ENCODE peak calls at places on chromosomes 2 and 18, in seven cellular contexts. V is HEK293T, I is GM19239, Q is EH, X is AG04450, L is H7, O is posterior cingulate gyrus. D is an unnamed sample.

GRCh38 chr2:210502997-210503621 is 26.6 kb upstream of the LANCL1 start:
- DNase-seq in V (peak), I (peak), Q (peak), X (peak), L (peak), O (no peak), D (peak)

GRCh38 chr2:8268172-8268783 is 413.6 kb upstream of the ID2 start:
- DNase-seq in V (no peak), I (no peak), Q (peak), X (no peak), L (no peak), O (peak), D (peak)

GRCh38 chr2:126719191-126720030 is 63.5 kb downstream of the GYPC start:
- DNase-seq in V (no peak), I (no peak), Q (no peak), X (no peak), L (no peak), O (no peak), D (no peak)

GRCh38 chr2:216694201-216694825 is 1.0 kb downstream of the IGFBP5 start:
- DNase-seq in V (peak), I (no peak), Q (peak), X (no peak), L (peak), O (peak), D (no peak)

GRCh38 chr2:118614856-118615255 is 232.6 kb downstream of the EN1 start:
- DNase-seq in V (no peak), I (no peak), Q (peak), X (no peak), L (no peak), O (no peak), D (no peak)

GRCh38 chr2:234494361-234495075 is 2.4 kb downstream of the ARL4C start:
- DNase-seq in V (no peak), I (no peak), Q (no peak), X (no peak), L (peak), O (no peak), D (no peak)

GRCh38 chr18:24968233-24968775 is 383.7 kb downstream of the ZNF521 start:
- DNase-seq in V (no peak), I (no peak), Q (peak), X (no peak), L (no peak), O (no peak), D (no peak)

GRCh38 chr2:207919164-207919919 is 106.0 kb downstream of the PLEKHM3 start:
- DNase-seq in V (no peak), I (no peak), Q (no peak), X (no peak), L (no peak), O (no peak), D (no peak)

GRCh38 chr2:85506768-85507181 is 32.2 kb upstream of the MAT2A start:
- DNase-seq in V (no peak), I (no peak), Q (peak), X (peak), L (no peak), O (no peak), D (peak)

GRCh38 chr2:239275037-239275685 is 125.7 kb downstream of the HDAC4 start:
- DNase-seq in V (no peak), I (no peak), Q (peak), X (peak), L (peak), O (peak), D (peak)